ENCODE peak calls at places on chromosomes 1 and 21, in five cellular contexts. One of them, this sample, is unnamed.

GRCh38 chr1:18927082-18927653 is 24.8 kb upstream of the ALDH4A1 start:
- DNase-seq in prostate gland: no peak
- DNase-seq in A549: no peak
- DNase-seq in left ventricle myocardium inferior: no peak
- DNase-seq in colonic mucosa: no peak
- DNase-seq in this sample: no peak

GRCh38 chr1:175508320-175509110 is 234.9 kb downstream of the TNR start:
- DNase-seq in colonic mucosa: no peak
- DNase-seq in prostate gland: no peak
- DNase-seq in A549: no peak
- DNase-seq in left ventricle myocardium inferior: no peak
- DNase-seq in this sample: no peak

GRCh38 chr21:38927776-38928175 is 122.0 kb downstream of the ETS2 start:
- DNase-seq in colonic mucosa: no peak
- DNase-seq in prostate gland: no peak
- DNase-seq in left ventricle myocardium inferior: no peak
- DNase-seq in A549: no peak
- DNase-seq in this sample: no peak

GRCh38 chr1:155173478-155174333 is at the start of gene TRIM46:
- DNase-seq in prostate gland: no peak
- DNase-seq in colonic mucosa: peak; percentile 45
- DNase-seq in left ventricle myocardium inferior: no peak
- DNase-seq in A549: peak; percentile 65
- DNase-seq in this sample: peak; percentile 49

GRCh38 chr1:226086776-226087175 is 24.3 kb downstream of the H3-3A start:
- DNase-seq in prostate gland: no peak
- DNase-seq in A549: no peak
- DNase-seq in left ventricle myocardium inferior: no peak
- DNase-seq in colonic mucosa: no peak
- DNase-seq in this sample: no peak

GRCh38 chr1:233025156-233025555 is 74.7 kb downstream of the NTPCR start:
- DNase-seq in colonic mucosa: peak; percentile 77
- DNase-seq in prostate gland: peak; percentile 78
- DNase-seq in left ventricle myocardium inferior: peak; percentile 36
- DNase-seq in A549: peak; percentile 55
- DNase-seq in this sample: peak; percentile 29

GRCh38 chr1:198269352-198269940 is 112.6 kb downstream of the NEK7 start:
- DNase-seq in A549: no peak
- DNase-seq in left ventricle myocardium inferior: no peak
- DNase-seq in prostate gland: no peak
- DNase-seq in colonic mucosa: no peak
- DNase-seq in this sample: no peak

GRCh38 chr1:197811769-197812168 is 36.5 kb upstream of the DENND1B start:
- DNase-seq in left ventricle myocardium inferior: no peak
- DNase-seq in colonic mucosa: no peak
- DNase-seq in A549: no peak
- DNase-seq in prostate gland: no peak
- DNase-seq in this sample: no peak

GRCh38 chr1:65812065-65812464 is 19.4 kb downstream of the PDE4B start:
- DNase-seq in prostate gland: no peak
- DNase-seq in A549: no peak
- DNase-seq in left ventricle myocardium inferior: peak; percentile 12
- DNase-seq in colonic mucosa: peak; percentile 25
- DNase-seq in this sample: peak; percentile 86

GRCh38 chr1:152141971-152142584 is 16.9 kb downstream of the RPTN start:
- DNase-seq in colonic mucosa: peak; percentile 55
- DNase-seq in left ventricle myocardium inferior: peak; percentile 20
- DNase-seq in A549: peak; percentile 78
- DNase-seq in prostate gland: peak; percentile 75
- DNase-seq in this sample: peak; percentile 82

GRCh38 chr1:38741341-38741740 is 118.2 kb downstream of the RRAGC start:
- DNase-seq in prostate gland: no peak
- DNase-seq in colonic mucosa: no peak
- DNase-seq in left ventricle myocardium inferior: no peak
- DNase-seq in A549: no peak
- DNase-seq in this sample: peak; percentile 12

GRCh38 chr1:89723863-89724262 is 90.9 kb downstream of the LRRC8C start:
- DNase-seq in prostate gland: no peak
- DNase-seq in A549: no peak
- DNase-seq in left ventricle myocardium inferior: peak; percentile 59
- DNase-seq in colonic mucosa: no peak
- DNase-seq in this sample: no peak

DNA sequence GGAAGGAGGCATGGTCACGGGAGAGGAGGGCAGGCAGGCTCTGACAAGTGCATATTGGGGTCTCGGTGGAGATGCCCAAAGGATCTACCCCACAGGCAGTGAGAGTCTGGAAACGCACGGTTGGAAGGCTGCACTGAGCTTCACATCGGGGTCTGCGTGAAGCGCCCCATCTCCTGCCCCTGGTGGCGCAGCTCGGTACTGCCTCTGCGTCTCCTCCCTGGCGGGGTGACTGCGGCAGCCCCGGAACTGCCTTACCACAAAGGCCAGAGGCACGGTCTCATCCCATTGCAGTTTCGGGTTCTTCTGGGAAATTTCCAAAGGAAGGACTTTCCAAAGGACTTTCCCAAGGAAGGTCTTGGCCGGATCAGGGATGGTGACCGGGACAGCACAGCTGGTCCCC is 69.2 kb upstream of the AJAP1 start:
- DNase-seq in A549: peak; percentile 4
- DNase-seq in prostate gland: no peak
- DNase-seq in left ventricle myocardium inferior: no peak
- DNase-seq in colonic mucosa: no peak
- DNase-seq in this sample: no peak
- TF ChIP-seq CTCF in A549: peak; percentile 23
- TF ChIP-seq CTCF in prostate gland: no peak
- TF ChIP-seq CTCF in left ventricle myocardium inferior: peak; percentile 74
- TF ChIP-seq CTCF in colonic mucosa: peak; percentile 42
- TF ChIP-seq CTCF in this sample: peak; percentile 48

GRCh38 chr1:56644064-56644940 is 812 bp upstream of the PRKAA2 start:
- DNase-seq in prostate gland: no peak
- DNase-seq in left ventricle myocardium inferior: no peak
- DNase-seq in colonic mucosa: peak; percentile 23
- DNase-seq in A549: peak; percentile 31
- DNase-seq in this sample: peak; percentile 32
- H3K27ac ChIP-seq in prostate gland: peak overlapping the region; percentile 79
- H3K27ac ChIP-seq in left ventricle myocardium inferior: peak overlapping the region; percentile 90
- H3K27ac ChIP-seq in colonic mucosa: peak overlapping the region; percentile 56
- H3K27ac ChIP-seq in A549: peak overlapping the region; percentile 85
- H3K27ac ChIP-seq in this sample: peak overlapping the region; percentile 25

DNA sequence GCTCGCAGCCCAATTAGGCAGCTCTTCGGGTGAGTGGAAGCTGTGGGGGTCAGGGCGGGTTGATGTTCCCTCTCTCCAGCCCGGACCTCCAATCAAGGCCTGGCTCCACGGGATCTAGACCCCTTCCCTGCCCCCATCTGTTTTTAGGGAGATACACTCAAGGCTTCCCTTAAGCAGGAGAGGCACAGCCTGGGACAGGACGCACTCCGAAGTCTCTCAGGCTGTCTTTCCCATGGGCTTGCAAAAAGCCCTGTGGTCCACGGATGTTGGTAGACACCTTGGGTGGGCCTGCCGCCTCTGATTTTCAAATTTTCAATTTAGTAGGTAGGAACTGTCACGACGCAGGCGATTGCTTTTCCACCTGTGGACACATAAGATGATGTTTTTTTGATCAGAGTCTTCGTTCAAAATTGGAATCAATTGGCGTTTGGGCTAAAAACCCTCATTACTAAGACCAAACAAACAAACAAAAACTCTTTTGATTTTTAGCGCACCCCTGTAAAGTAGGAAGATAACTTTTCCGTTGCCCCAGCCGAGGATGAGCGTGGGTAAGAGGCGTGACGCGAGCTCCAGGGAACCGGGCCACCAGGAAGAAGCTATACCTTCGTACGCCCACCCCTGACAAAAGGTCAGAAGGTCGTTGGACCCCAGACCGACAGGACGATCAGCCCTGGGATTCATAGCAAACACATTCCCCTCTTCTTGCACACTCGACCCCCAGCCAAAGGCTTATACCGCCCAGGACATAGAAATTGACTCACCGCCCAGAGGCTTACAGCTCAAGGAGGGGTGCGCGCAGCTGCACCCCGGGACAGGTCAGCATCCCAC is 2.4 kb upstream of the LHX8 start:
- DNase-seq in A549: no peak
- DNase-seq in colonic mucosa: no peak
- DNase-seq in prostate gland: no peak
- DNase-seq in left ventricle myocardium inferior: no peak
- DNase-seq in this sample: no peak
- H3K4me3 ChIP-seq in A549: no peak overlapping the region
- H3K4me3 ChIP-seq in colonic mucosa: no peak overlapping the region
- H3K4me3 ChIP-seq in prostate gland: no peak overlapping the region
- H3K4me3 ChIP-seq in left ventricle myocardium inferior: no peak overlapping the region
- H3K4me3 ChIP-seq in this sample: no peak overlapping the region

DNA sequence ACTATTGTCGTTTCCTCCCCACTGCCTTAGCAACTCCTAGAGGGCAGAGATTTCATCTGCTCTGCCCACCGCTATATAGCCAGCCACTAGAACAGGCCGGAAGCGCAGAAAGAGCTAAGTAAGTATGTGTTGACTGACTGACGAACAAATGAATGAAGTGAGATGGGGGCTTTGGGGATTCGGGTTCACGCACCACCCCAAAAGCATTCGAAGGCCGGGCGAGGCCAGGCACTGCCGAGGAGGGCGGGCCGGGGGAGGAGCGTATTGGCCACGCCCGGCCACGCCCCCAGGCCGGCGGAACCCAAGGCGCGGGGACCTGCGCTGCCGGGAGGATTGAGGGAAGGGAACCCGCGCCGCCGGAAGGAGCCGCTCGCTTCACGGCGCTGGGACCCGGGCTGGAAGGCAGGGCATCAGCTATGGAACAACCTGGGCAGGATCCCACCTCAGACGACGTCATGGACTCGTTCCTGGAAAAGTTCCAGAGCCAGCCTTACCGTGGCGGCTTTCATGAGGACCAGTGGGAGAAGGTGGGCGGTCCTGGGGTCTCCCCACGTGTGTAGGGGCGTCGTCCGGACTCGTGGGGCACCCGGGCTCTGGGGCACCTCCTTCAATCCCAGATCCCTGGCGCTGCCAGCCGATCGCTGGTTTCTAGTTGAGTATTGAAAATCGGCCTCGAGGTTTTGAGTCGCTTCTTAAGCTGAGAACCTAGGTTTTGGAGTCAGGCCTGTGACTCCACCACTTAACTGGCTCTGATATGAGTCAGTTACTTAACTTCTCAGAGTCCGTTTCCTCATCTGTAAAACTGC is at the start of gene TTC4:
- DNase-seq in left ventricle myocardium inferior: peak; percentile 86
- DNase-seq in colonic mucosa: peak; percentile 88
- DNase-seq in A549: peak; percentile 80
- DNase-seq in prostate gland: peak; percentile 74
- DNase-seq in this sample: peak; percentile 62
- TF ChIP-seq CTCF in left ventricle myocardium inferior: no peak
- TF ChIP-seq CTCF in colonic mucosa: no peak
- TF ChIP-seq CTCF in A549: no peak
- TF ChIP-seq CTCF in prostate gland: no peak
- TF ChIP-seq CTCF in this sample: no peak

GRCh38 chr1:182217967-182218366 is 156.5 kb upstream of the ZNF648 start:
- DNase-seq in left ventricle myocardium inferior: no peak
- DNase-seq in prostate gland: peak; percentile 21
- DNase-seq in colonic mucosa: no peak
- DNase-seq in A549: no peak
- DNase-seq in this sample: no peak
- H3K27ac ChIP-seq in left ventricle myocardium inferior: no peak overlapping the region
- H3K27ac ChIP-seq in prostate gland: no peak overlapping the region
- H3K27ac ChIP-seq in colonic mucosa: peak overlapping the region; percentile 60
- H3K27ac ChIP-seq in A549: no peak overlapping the region
- H3K27ac ChIP-seq in this sample: no peak overlapping the region

DNA sequence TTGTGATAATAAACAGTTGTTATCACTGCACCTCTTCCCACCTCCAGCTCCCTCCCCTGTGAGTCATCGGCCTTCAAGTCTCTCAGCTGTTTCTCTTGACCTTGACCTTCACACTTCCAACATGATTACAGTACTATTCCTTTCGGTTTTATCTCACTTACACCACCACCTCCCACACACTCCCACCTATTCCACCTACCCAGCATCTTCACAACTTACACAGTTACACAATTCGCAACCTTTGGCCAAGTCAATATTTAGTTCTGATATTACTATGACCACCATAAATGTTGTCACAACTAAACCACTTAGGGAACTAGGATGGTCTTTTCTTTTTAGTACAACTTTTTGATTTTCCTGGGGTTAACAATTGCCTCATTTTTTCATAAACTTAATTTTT is 60.2 kb downstream of the RIPK4 start:
- DNase-seq in left ventricle myocardium inferior: no peak
- DNase-seq in colonic mucosa: peak; percentile 79
- DNase-seq in prostate gland: no peak
- DNase-seq in A549: peak; percentile 22
- DNase-seq in this sample: no peak
- H3K4me3 ChIP-seq in left ventricle myocardium inferior: no peak overlapping the region
- H3K4me3 ChIP-seq in colonic mucosa: no peak overlapping the region
- H3K4me3 ChIP-seq in prostate gland: no peak overlapping the region
- H3K4me3 ChIP-seq in A549: no peak overlapping the region
- H3K4me3 ChIP-seq in this sample: no peak overlapping the region

GRCh38 chr1:209319549-209319948 is 264.0 kb upstream of the CAMK1G start:
- DNase-seq in prostate gland: no peak
- DNase-seq in left ventricle myocardium inferior: no peak
- DNase-seq in colonic mucosa: no peak
- DNase-seq in A549: no peak
- DNase-seq in this sample: peak; percentile 24
- TF ChIP-seq CTCF in prostate gland: no peak
- TF ChIP-seq CTCF in left ventricle myocardium inferior: no peak
- TF ChIP-seq CTCF in colonic mucosa: no peak
- TF ChIP-seq CTCF in A549: no peak
- TF ChIP-seq CTCF in this sample: no peak

GRCh38 chr21:36325373-36326010 is 5.5 kb downstream of the MORC3 start:
- DNase-seq in left ventricle myocardium inferior: no peak
- DNase-seq in prostate gland: no peak
- DNase-seq in colonic mucosa: no peak
- DNase-seq in A549: no peak
- DNase-seq in this sample: no peak
- H3K27ac ChIP-seq in left ventricle myocardium inferior: peak overlapping the region; percentile 95
- H3K27ac ChIP-seq in prostate gland: no peak overlapping the region
- H3K27ac ChIP-seq in colonic mucosa: no peak overlapping the region
- H3K27ac ChIP-seq in A549: no peak overlapping the region
- H3K27ac ChIP-seq in this sample: no peak overlapping the region

GRCh38 chr1:4132525-4133308 is 232.6 kb upstream of the C1orf174 start:
- DNase-seq in A549: no peak
- DNase-seq in prostate gland: no peak
- DNase-seq in colonic mucosa: no peak
- DNase-seq in left ventricle myocardium inferior: no peak
- DNase-seq in this sample: no peak

GRCh38 chr1:4133541-4133940 is 233.5 kb upstream of the C1orf174 start:
- DNase-seq in prostate gland: no peak
- DNase-seq in A549: no peak
- DNase-seq in colonic mucosa: no peak
- DNase-seq in left ventricle myocardium inferior: no peak
- DNase-seq in this sample: no peak

GRCh38 chr1:4129693-4130092 is 229.6 kb upstream of the C1orf174 start:
- DNase-seq in A549: no peak
- DNase-seq in left ventricle myocardium inferior: no peak
- DNase-seq in prostate gland: no peak
- DNase-seq in colonic mucosa: no peak
- DNase-seq in this sample: no peak

GRCh38 chr1:4130096-4130495 is 230.0 kb upstream of the C1orf174 start:
- DNase-seq in A549: no peak
- DNase-seq in colonic mucosa: no peak
- DNase-seq in left ventricle myocardium inferior: no peak
- DNase-seq in prostate gland: no peak
- DNase-seq in this sample: no peak

DNA sequence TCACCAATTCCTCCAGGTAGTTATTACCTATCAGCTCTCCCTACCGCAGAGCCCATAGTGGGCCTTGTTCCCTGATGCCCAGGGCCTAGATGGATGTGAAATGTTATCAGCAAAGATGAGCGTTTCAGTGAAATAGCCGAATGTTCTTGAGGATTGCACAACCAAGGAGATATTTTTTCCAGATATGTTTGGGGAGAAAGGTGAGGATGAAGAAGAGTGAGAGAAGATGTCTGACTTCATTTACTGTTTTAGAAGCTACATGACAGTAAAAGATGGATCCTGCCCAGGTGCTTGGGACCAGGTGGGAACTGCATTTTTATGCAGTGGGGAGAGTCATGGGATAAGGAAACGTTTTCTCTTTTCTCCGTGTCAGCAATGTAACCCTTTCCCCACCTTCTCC is 231.7 kb upstream of the C1orf174 start:
- DNase-seq in colonic mucosa: no peak
- DNase-seq in left ventricle myocardium inferior: no peak
- DNase-seq in A549: no peak
- DNase-seq in prostate gland: no peak
- DNase-seq in this sample: no peak
- H3K4me3 ChIP-seq in colonic mucosa: no peak overlapping the region
- H3K4me3 ChIP-seq in left ventricle myocardium inferior: no peak overlapping the region
- H3K4me3 ChIP-seq in A549: no peak overlapping the region
- H3K4me3 ChIP-seq in prostate gland: no peak overlapping the region
- H3K4me3 ChIP-seq in this sample: no peak overlapping the region

This sample was measured in brain microvascular endothelial cell.